ENCODE peak calls at places on chromosomes 16 and 17, in six cellular contexts. L is HCT116, R is cardiac muscle cell, V is AG04450, O is nephron progenitor cell, P is foreskin fibroblast. K is an unnamed sample.

GRCh38 chr17:57442914-57443571 is 186.7 kb downstream of the MSI2 start:
- DNase-seq in O (no peak), L (no peak), V (no peak), P (no peak), R (peak), K (no peak)

GRCh38 chr17:75501378-75502071 is 13.8 kb downstream of the CASKIN2 start:
- DNase-seq in P (no peak), O (no peak), L (no peak), V (no peak), R (no peak), K (no peak)

GRCh38 chr17:19771971-19772630 is 24.0 kb upstream of the ALDH3A1 start:
- DNase-seq in O (no peak), P (no peak), R (no peak), L (no peak), V (no peak), K (no peak)

GRCh38 chr16:87931504-87931903 is 4.8 kb downstream of the CA5A start:
- DNase-seq in P (peak), R (peak), V (no peak), O (no peak), L (no peak), K (no peak)

GRCh38 chr17:65156185-65156834 is 19.1 kb downstream of the RGS9 start:
- DNase-seq in L (no peak), V (no peak), R (no peak), O (no peak), P (no peak), K (no peak)

GRCh38 chr16:64240586-64240985 is 881.3 kb downstream of the CDH11 start:
- DNase-seq in L (no peak), V (no peak), R (no peak), O (no peak), P (no peak), K (peak)

GRCh38 chr16:89971495-89972243 is 23.1 kb downstream of the DEF8 start:
- DNase-seq in O (no peak), V (no peak), R (no peak), P (peak), L (no peak), K (no peak)

GRCh38 chr17:4998666-4999428 is 1.1 kb downstream of the KIF1C start:
- DNase-seq in O (no peak), P (peak), L (no peak), R (no peak), V (no peak), K (no peak)

GRCh38 chr17:81402530-81402941 is 7.3 kb downstream of the BAHCC1 start:
- DNase-seq in L (no peak), P (no peak), R (no peak), V (no peak), O (no peak), K (no peak)

GRCh38 chr17:83145358-83145738 is 65.9 kb downstream of the METRNL start:
- DNase-seq in V (no peak), P (no peak), L (no peak), R (no peak), O (no peak), K (no peak)

GRCh38 chr16:31265329-31266245 is 5.8 kb downstream of the ITGAM start:
- DNase-seq in O (no peak), L (no peak), P (no peak), R (no peak), V (no peak), K (no peak)

GRCh38 chr17:27846042-27846655 is 45.8 kb upstream of the NOS2 start:
- DNase-seq in L (no peak), V (no peak), R (no peak), P (no peak), O (no peak), K (no peak)

GRCh38 chr16:6682142-6682811 is 650.4 kb upstream of the RBFOX1 start:
- DNase-seq in O (peak), R (no peak), P (no peak), L (no peak), V (no peak), K (no peak)

GRCh38 chr17:58759522-58759921 is 3.9 kb downstream of the PPM1E start:
- DNase-seq in P (peak), V (no peak), L (no peak), O (no peak), R (no peak), K (no peak)

GRCh38 chr16:8625491-8626087 is 4.1 kb downstream of the METTL22 start:
- DNase-seq in P (no peak), V (no peak), O (no peak), R (no peak), L (no peak), K (no peak)

GRCh38 chr17:50133028-50133768 is 3.2 kb upstream of the SAMD14 start:
- DNase-seq in R (peak), V (no peak), P (peak), L (no peak), O (no peak), K (peak)

GRCh38 chr17:2094891-2095535 is 40.1 kb downstream of the HIC1 start:
- DNase-seq in R (peak), P (peak), L (no peak), O (no peak), V (no peak), K (no peak)

GRCh38 chr17:30600830-30601494 is 123.8 kb downstream of the GOSR1 start:
- DNase-seq in V (no peak), P (peak), L (no peak), O (peak), R (peak), K (no peak)

GRCh38 chr16:60458255-60458654 is 1578.0 kb downstream of the CDH8 start:
- DNase-seq in O (no peak), L (no peak), V (no peak), P (no peak), R (no peak), K (no peak)

GRCh38 chr16:72935896-72936295 is 112.0 kb downstream of the ZFHX3 start:
- DNase-seq in O (peak), P (no peak), R (no peak), L (no peak), V (no peak), K (no peak)

GRCh38 chr16:9050102-9050830 is 41.2 kb upstream of the HAPSTR1 start:
- DNase-seq in R (peak), O (peak), V (no peak), L (no peak), P (peak), K (no peak)

GRCh38 chr17:4808378-4808767 is 1.4 kb downstream of the PLD2 start:
- DNase-seq in O (no peak), R (peak), P (peak), V (no peak), L (no peak), K (no peak)

GRCh38 chr17:31470592-31470991 is 79.1 kb downstream of the RAB11FIP4 start:
- DNase-seq in L (no peak), P (no peak), R (no peak), V (no peak), O (no peak), K (no peak)

GRCh38 chr17:12318614-12319266 is 298.1 kb downstream of the MAP2K4 start:
- DNase-seq in P (peak), L (no peak), O (no peak), R (no peak), V (no peak), K (peak)

GRCh38 chr17:18141210-18141803 is 32.8 kb downstream of the MYO15A start:
- DNase-seq in R (peak), V (no peak), L (no peak), P (peak), O (peak), K (peak)

GRCh38 chr17:46159686-46160085 is 33.5 kb downstream of the KANSL1 start:
- DNase-seq in P (peak), R (peak), V (peak), L (no peak), O (no peak), K (peak)

GRCh38 chr16:85079785-85080602 is 32.3 kb downstream of the CIBAR2 start:
- DNase-seq in L (no peak), V (no peak), O (no peak), R (no peak), P (no peak), K (no peak)

GRCh38 chr17:13995856-13996635 is 73.3 kb upstream of the COX10 start:
- DNase-seq in R (no peak), P (peak), O (peak), L (no peak), V (no peak), K (no peak)

GRCh38 chr17:41773190-41773588 is 13.3 kb downstream of the JUP start:
- DNase-seq in R (peak), O (peak), V (peak), L (peak), P (peak), K (peak)

GRCh38 chr17:29178750-29179231 is 1.4 kb downstream of the MYO18A start:
- DNase-seq in R (no peak), L (no peak), O (no peak), P (no peak), V (no peak), K (no peak)

GRCh38 chr16:14199624-14200023 is 128.5 kb downstream of the MRTFB start:
- DNase-seq in R (no peak), L (no peak), O (no peak), P (peak), V (no peak), K (peak)

GRCh38 chr16:56246051-56246817 is 54.9 kb downstream of the GNAO1 start:
- DNase-seq in P (peak), V (no peak), O (peak), L (no peak), R (no peak), K (peak)

GRCh38 chr17:7703584-7704574 is 1.1 kb upstream of the EFNB3 start:
- DNase-seq in R (peak), P (peak), O (peak), V (no peak), L (no peak), K (no peak)

GRCh38 chr17:7370853-7371252 is 10.0 kb upstream of the TNK1 start:
- DNase-seq in L (no peak), R (no peak), O (no peak), V (no peak), P (no peak), K (no peak)

GRCh38 chr17:43608313-43608712 is 53.4 kb downstream of the MEOX1 start:
- DNase-seq in V (no peak), R (no peak), P (no peak), O (no peak), L (no peak), K (peak)

GRCh38 chr17:42519546-42520444 is 16.2 kb upstream of the NAGLU start:
- DNase-seq in O (peak), P (peak), L (peak), R (peak), V (peak), K (peak)

GRCh38 chr16:66128363-66128725 is 238.1 kb upstream of the CDH5 start:
- DNase-seq in L (no peak), R (peak), V (no peak), P (peak), O (no peak), K (no peak)

GRCh38 chr17:44121997-44122824 is 1.2 kb downstream of the HDAC5 start:
- DNase-seq in V (no peak), O (no peak), R (no peak), L (no peak), P (no peak), K (no peak)

GRCh38 chr16:57175896-57176295 is 9.9 kb downstream of the PSME3IP1 start:
- DNase-seq in P (no peak), V (no peak), L (no peak), O (no peak), R (peak), K (no peak)

GRCh38 chr16:67506468-67506867 is 22.2 kb upstream of the RIPOR1 start:
- DNase-seq in P (no peak), R (no peak), O (no peak), V (no peak), L (no peak), K (no peak)
- TF ChIP-seq CTCF in P (no peak), R (no peak), O (no peak), V (no peak), L (no peak), K (no peak)

GRCh38 chr16:74773431-74774222 is 993 bp downstream of the FA2H start:
- DNase-seq in R (no peak), V (no peak), P (no peak), O (no peak), L (no peak), K (no peak)

GRCh38 chr16:74776926-74777325 is 2.3 kb upstream of the FA2H start:
- DNase-seq in P (no peak), O (no peak), V (no peak), L (no peak), R (no peak), K (no peak)

GRCh38 chr16:74771656-74772315 is 2.8 kb downstream of the FA2H start:
- DNase-seq in P (no peak), V (no peak), L (no peak), R (no peak), O (no peak), K (no peak)

GRCh38 chr16:74775255-74775654 is 635 bp upstream of the FA2H start:
- DNase-seq in P (no peak), L (no peak), R (no peak), O (no peak), V (no peak), K (no peak)

DNA sequence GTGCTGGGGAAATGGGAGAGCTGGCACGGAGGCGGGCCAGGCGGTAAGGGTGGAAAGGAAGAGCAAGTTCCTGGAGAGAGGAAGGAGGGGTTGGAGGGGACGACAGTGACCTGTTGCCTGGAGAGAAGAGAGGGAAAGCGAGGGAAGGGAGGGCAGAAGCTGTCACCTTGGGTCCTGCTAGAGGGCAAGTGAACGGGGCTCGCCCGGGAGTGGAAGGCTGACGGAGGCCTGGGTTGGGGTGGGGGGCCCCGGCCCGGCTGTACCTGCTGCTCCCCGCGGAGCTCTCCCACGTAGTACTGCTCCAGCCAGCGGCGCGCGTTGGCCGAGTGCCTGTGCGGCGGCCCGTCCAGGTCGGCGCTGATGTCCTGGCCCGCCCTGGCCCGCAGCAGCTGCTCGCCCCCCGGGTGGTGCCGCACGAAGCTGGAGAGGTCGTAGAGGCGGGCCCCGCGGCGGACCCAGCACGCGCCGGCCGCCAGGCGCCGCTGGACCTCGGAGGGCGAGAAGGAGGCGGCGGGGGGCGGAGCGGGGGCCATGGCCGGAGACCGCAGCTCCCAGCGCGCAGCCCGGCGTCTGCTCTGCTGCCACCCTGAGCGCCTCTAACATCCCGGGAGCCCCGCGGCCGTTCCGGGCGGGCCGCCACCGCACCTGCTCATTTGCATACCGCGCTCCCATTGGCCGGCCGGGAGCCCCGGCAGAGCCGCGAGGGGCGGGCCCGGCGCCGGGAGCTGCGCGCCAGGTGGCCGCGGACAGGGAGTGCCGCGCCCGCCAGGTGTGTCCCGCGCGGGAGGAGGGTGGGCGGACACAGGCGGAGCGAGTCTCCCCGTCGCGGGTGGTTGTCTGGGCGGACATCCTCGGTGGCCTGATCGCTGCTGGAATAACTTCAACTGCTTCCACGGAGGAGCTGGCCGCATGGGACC is at the start of gene FA2H:
- DNase-seq in R (peak), L (peak), V (no peak), P (peak), O (peak), K (no peak)
- TF ChIP-seq CTCF in R (no peak), L (no peak), V (peak), P (peak), O (peak), K (peak)

GRCh38 chr17:33688771-33689170 is 395.7 kb upstream of the ASIC2 start:
- DNase-seq in L (no peak), V (no peak), R (no peak), O (no peak), P (no peak), K (no peak)

GRCh38 chr17:33684714-33685113 is 391.6 kb upstream of the ASIC2 start:
- DNase-seq in P (no peak), R (no peak), O (no peak), V (no peak), L (no peak), K (no peak)

GRCh38 chr17:33686171-33686570 is 393.1 kb upstream of the ASIC2 start:
- DNase-seq in V (no peak), R (no peak), L (no peak), P (no peak), O (peak), K (no peak)

GRCh38 chr17:33687831-33688230 is 394.7 kb upstream of the ASIC2 start:
- DNase-seq in O (no peak), P (no peak), R (no peak), V (no peak), L (no peak), K (no peak)

DNA sequence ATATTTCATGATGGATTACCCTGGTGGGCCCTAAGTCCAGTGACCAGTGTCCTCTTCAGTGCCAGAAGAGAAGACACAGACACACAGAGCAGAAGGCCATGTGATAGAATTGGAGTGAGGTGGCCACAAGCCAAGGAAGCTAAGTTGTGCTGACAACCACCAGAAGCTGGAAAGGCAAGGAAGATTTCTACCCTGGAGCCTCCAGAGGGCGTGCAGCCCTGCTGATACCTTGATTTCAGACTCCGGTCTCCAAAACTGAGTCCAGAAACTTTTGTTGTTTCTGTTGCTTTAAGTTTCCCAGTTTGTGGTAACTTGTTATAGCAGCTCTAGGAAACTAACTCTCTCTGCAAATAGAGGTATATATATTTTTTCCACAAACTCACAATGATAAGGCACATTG is 396.6 kb upstream of the ASIC2 start:
- DNase-seq in O (no peak), V (no peak), R (no peak), L (no peak), P (no peak), K (no peak)
- TF ChIP-seq CTCF in O (no peak), V (no peak), R (no peak), L (no peak), P (no peak), K (no peak)

DNA sequence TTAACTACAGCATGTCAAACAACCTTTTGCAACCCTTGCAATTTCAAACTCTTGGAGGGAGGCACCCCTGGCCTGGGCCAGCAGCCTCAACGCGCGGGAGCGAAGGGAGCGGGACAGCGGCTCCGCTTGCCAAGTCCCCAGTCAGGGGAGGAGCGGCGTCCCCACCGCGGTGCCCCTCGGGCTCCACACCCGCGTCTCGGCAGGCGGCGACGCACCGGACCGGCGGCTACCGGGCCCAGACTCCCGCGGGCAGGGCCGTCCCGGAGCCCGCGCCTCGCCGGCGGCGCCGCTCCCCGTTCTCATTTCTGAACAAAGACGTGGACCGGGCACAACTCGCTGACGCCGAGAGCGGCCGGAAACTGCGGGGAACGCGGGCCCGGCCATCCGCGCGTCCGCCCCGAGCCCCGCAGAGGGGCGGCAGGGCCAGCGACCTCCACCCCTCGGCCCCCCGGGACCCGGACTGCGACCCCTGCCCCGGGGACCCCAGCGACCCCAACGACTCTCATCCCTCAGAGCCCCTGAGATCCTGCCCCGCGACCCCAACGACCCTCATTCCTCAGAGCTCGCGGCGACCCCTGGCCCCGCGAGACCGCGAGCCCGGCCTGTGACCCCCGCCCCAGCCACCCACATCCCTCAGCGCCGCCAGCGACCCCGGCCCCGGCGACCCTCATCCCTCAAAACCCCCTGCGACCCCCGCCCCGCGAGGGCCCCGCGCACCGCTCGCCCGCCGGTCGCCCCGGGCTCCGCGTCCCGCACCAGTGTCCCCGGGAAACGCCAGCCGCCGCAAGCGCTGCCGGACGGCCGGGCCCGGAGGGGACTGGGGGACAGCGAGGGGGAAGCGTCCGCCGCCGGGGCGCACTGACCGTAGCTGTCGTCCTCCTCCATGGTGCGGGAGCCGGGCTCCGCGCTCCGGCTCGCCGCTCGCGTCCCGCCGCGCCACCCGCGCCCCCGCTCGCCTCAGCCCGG is at the start of gene CYTH1:
- DNase-seq in V (no peak), R (peak), O (peak), L (no peak), P (peak), K (no peak)
- TF ChIP-seq CTCF in V (no peak), R (no peak), O (no peak), L (no peak), P (no peak), K (no peak)

GRCh38 chr16:10942352-10943297 is at the start of gene DEXI:
- DNase-seq in L (peak), O (peak), R (peak), P (peak), V (peak), K (peak)
- TF ChIP-seq CTCF in L (no peak), O (no peak), R (no peak), P (no peak), V (no peak), K (peak)

GRCh38 chr17:20920813-20921199 is 122.0 kb downstream of the USP22 start:
- DNase-seq in R (peak), O (no peak), P (peak), V (no peak), L (no peak), K (no peak)
- TF ChIP-seq CTCF in R (no peak), O (no peak), P (no peak), V (no peak), L (no peak), K (no peak)